ENCODE peak calls at places on chromosome 14, in six cellular contexts. U, T, B, O, Z and J are unnamed samples.

GRCh38 chr14:72779679-72780078 is 114.2 kb downstream of the DPF3 start:
- DNase-seq in Z (no peak), T (no peak), O (no peak), B (no peak), U (no peak), J (no peak)

GRCh38 chr14:93834739-93835383 is 46.6 kb upstream of the PRIMA1 start:
- DNase-seq in T (no peak), B (no peak), Z (no peak), U (no peak), O (no peak), J (no peak)

GRCh38 chr14:57189070-57189469 is 79.6 kb downstream of the EXOC5 start:
- DNase-seq in B (no peak), O (peak), Z (no peak), U (peak), T (no peak), J (no peak)

GRCh38 chr14:100822007-100822406 is 3.9 kb upstream of the MEG3 start:
- DNase-seq in O (no peak), B (no peak), T (no peak), Z (no peak), U (no peak), J (no peak)

GRCh38 chr14:32986791-32987545 is 48.3 kb downstream of the NPAS3 start:
- DNase-seq in B (no peak), O (peak), Z (peak), T (no peak), U (peak), J (no peak)

GRCh38 chr14:49992901-49993335 is 100.0 kb downstream of the ARF6 start:
- DNase-seq in O (no peak), U (peak), B (no peak), Z (peak), T (no peak), J (peak)

GRCh38 chr14:58747181-58747580 is 109.4 kb downstream of the DACT1 start:
- DNase-seq in U (peak), B (no peak), T (no peak), O (peak), Z (peak), J (no peak)

GRCh38 chr14:90553298-90553920 is 156.6 kb downstream of the CALM1 start:
- DNase-seq in U (no peak), T (no peak), B (no peak), Z (no peak), O (no peak), J (no peak)

GRCh38 chr14:76937181-76938091 is 91.1 kb downstream of the IRF2BPL start:
- DNase-seq in B (no peak), U (peak), O (peak), T (no peak), Z (peak), J (no peak)

GRCh38 chr14:47277703-47278102 is 397.7 kb downstream of the MDGA2 start:
- DNase-seq in B (no peak), O (no peak), Z (peak), T (no peak), U (no peak), J (no peak)

GRCh38 chr14:69483765-69484443 is 624 bp upstream of the PLEKHD1 start:
- DNase-seq in U (peak), B (no peak), O (no peak), T (no peak), Z (peak), J (no peak)

GRCh38 chr14:79668941-79669340 is 542.4 kb downstream of the DIO2 start:
- DNase-seq in O (no peak), B (no peak), Z (no peak), T (no peak), U (no peak), J (no peak)

GRCh38 chr14:104517867-104518266 is 61.7 kb upstream of the C14orf180 start:
- DNase-seq in T (no peak), O (no peak), U (no peak), B (no peak), Z (no peak), J (no peak)

GRCh38 chr14:73381379-73382013 is 76.8 kb downstream of the NUMB start:
- DNase-seq in T (no peak), O (no peak), Z (no peak), B (no peak), U (no peak), J (no peak)

GRCh38 chr14:69288001-69288771 is 28.2 kb downstream of the GALNT16 start:
- DNase-seq in O (peak), B (no peak), Z (peak), U (peak), T (no peak), J (no peak)

GRCh38 chr14:66001356-66001755 is 484.8 kb upstream of the CCDC196 start:
- DNase-seq in O (no peak), T (no peak), U (no peak), B (no peak), Z (no peak), J (no peak)

GRCh38 chr14:67837011-67837624 is 17.5 kb downstream of the RAD51B start:
- DNase-seq in T (peak), O (peak), U (peak), Z (peak), B (peak), J (no peak)

GRCh38 chr14:36585100-36585499 is 2.7 kb upstream of the NKX2-8 start:
- DNase-seq in U (no peak), Z (no peak), O (no peak), B (no peak), T (no peak), J (no peak)

GRCh38 chr14:96176811-96177211 is 27.8 kb upstream of the BDKRB2 start:
- DNase-seq in B (no peak), O (peak), U (peak), T (no peak), Z (no peak), J (no peak)

GRCh38 chr14:86086962-86087361 is 557.0 kb downstream of the FLRT2 start:
- DNase-seq in U (no peak), O (no peak), T (no peak), B (no peak), Z (no peak), J (no peak)

GRCh38 chr14:34857689-34858449 is 17.3 kb downstream of the BAZ1A start:
- DNase-seq in Z (no peak), T (no peak), O (no peak), U (no peak), B (peak), J (no peak)

GRCh38 chr14:89422952-89423345 is 5.9 kb upstream of the FOXN3 start:
- DNase-seq in T (no peak), O (no peak), B (no peak), U (no peak), Z (no peak), J (no peak)

GRCh38 chr14:55846852-55847471 is 267.0 kb downstream of the KTN1 start:
- DNase-seq in B (no peak), O (peak), T (no peak), Z (peak), U (no peak), J (no peak)

GRCh38 chr14:55701638-55702037 is 121.6 kb downstream of the KTN1 start:
- DNase-seq in Z (no peak), O (no peak), T (no peak), B (no peak), U (no peak), J (no peak)

GRCh38 chr14:52663850-52664249 is 31.5 kb downstream of the ERO1A start:
- DNase-seq in U (no peak), T (no peak), B (no peak), Z (no peak), O (no peak), J (no peak)

GRCh38 chr14:67251573-67252226 is 10.5 kb downstream of the PALS1 start:
- DNase-seq in O (no peak), Z (no peak), T (no peak), B (no peak), U (no peak), J (no peak)

GRCh38 chr14:72812292-72812851 is 81.5 kb downstream of the DPF3 start:
- DNase-seq in O (no peak), U (no peak), B (no peak), T (no peak), Z (no peak), J (no peak)

GRCh38 chr14:96167224-96168148 is 37.2 kb upstream of the BDKRB2 start:
- DNase-seq in U (peak), O (peak), Z (peak), T (no peak), B (no peak), J (no peak)

GRCh38 chr14:69643430-69644200 is 32.2 kb downstream of the SUSD6 start:
- DNase-seq in Z (no peak), U (no peak), T (peak), O (no peak), B (peak), J (peak)

GRCh38 chr14:99416909-99417308 is 63.8 kb downstream of the SETD3 start:
- DNase-seq in Z (no peak), T (no peak), B (no peak), O (no peak), U (no peak), J (no peak)